ENCODE peak calls at places on chromosome 16, in nine cellular contexts. T is A549; H is stimulated activated effector memory CD8-positive, alpha-beta T cell treated with anti-CD3 and anti-CD28 coated beads, Interleukin-12 subunit alpha, Interleukin-12 subunit beta, amount 100 ng/mL, for 72 hours; F is right cardiac atrium; A is stimulated activated naive CD8-positive, alpha-beta T cell treated with anti-CD3 and anti-CD28 coated beads, Interleukin-15, amount 100 ng/mL, for 72 hours; K is RWPE2; C is K562; S is CD4-positive, alpha-beta T cell; Q is lower lobe of right lung. B is an unnamed sample.
A peak's percentile ranks its signal among the peaks of the same experiment; 100 is the strongest.

GRCh38 chr16:19131809-19132777 is 18.3 kb downstream of the ITPRIPL2 start:
- ATAC-seq in Q (no peak), S (no peak), C (no peak), F (peak; percentile 69), A (no peak), H (no peak), K (no peak), T (peak; percentile 4), B (peak; percentile 79)

GRCh38 chr16:11871193-11871592 is 19.9 kb upstream of the RSL1D1 start:
- ATAC-seq in C (peak; percentile 69), F (peak; percentile 39), T (peak; percentile 77), Q (peak; percentile 45), A (no peak), K (no peak), S (no peak), H (no peak), B (no peak)

GRCh38 chr16:70808371-70808770 is 7.4 kb upstream of the VAC14 start:
- ATAC-seq in S (no peak), F (no peak), A (no peak), H (no peak), C (peak; percentile 75), K (no peak), Q (no peak), T (peak; percentile 79), B (peak; percentile 35)

GRCh38 chr16:72938426-72939164 is 109.3 kb downstream of the ZFHX3 start:
- ATAC-seq in F (peak; percentile 96), A (no peak), S (no peak), H (no peak), C (peak; percentile 51), K (peak; percentile 68), T (peak; percentile 83), Q (peak; percentile 83), B (no peak)

GRCh38 chr16:3819175-3819527 is 61.4 kb downstream of the CREBBP start:
- ATAC-seq in C (no peak), A (no peak), T (no peak), K (no peak), H (peak; percentile 71), F (no peak), Q (no peak), S (no peak), B (no peak)

GRCh38 chr16:2038359-2039285 is 9.0 kb downstream of the NTHL1 start:
- ATAC-seq in T (no peak), H (no peak), Q (no peak), A (no peak), C (no peak), S (no peak), K (no peak), F (no peak), B (no peak)

GRCh38 chr16:87392823-87393679 is 915 bp downstream of the MAP1LC3B start:
- ATAC-seq in H (no peak), K (peak; percentile 18), T (no peak), A (peak; percentile 8), S (no peak), Q (no peak), C (peak; percentile 5), F (no peak), B (peak; percentile 1)

GRCh38 chr16:80637621-80638020 is 96.8 kb downstream of the DYNLRB2 start:
- ATAC-seq in S (no peak), F (no peak), T (no peak), K (no peak), Q (no peak), C (no peak), H (no peak), A (no peak), B (no peak)

GRCh38 chr16:82152641-82153094 is 17.4 kb downstream of the MPHOSPH6 start:
- ATAC-seq in A (no peak), K (no peak), Q (no peak), C (peak; percentile 88), T (no peak), F (no peak), S (no peak), H (no peak), B (no peak)

GRCh38 chr16:53235851-53236250 is 181.1 kb downstream of the CHD9 start:
- ATAC-seq in S (no peak), C (no peak), T (no peak), H (no peak), F (no peak), A (no peak), K (no peak), Q (no peak), B (no peak)

GRCh38 chr16:1932050-1933028 is 10.7 kb downstream of the MSRB1 start:
- ATAC-seq in F (no peak), K (peak; percentile 44), Q (no peak), A (no peak), S (no peak), T (peak; percentile 78), H (no peak), C (no peak), B (no peak)

GRCh38 chr16:68739964-68740627 is 3.0 kb downstream of the CDH1 start:
- ATAC-seq in K (no peak), F (no peak), Q (no peak), H (no peak), T (peak; percentile 76), S (no peak), C (peak; percentile 53), A (no peak), B (peak; percentile 39)

GRCh38 chr16:89822188-89823086 is 5.8 kb upstream of the SPIRE2 start:
- ATAC-seq in S (no peak), F (no peak), Q (peak; percentile 82), K (peak; percentile 78), T (peak; percentile 45), A (no peak), C (peak; percentile 19), H (no peak), B (no peak)

GRCh38 chr16:68778551-68779231 is 41.6 kb downstream of the CDH1 start:
- ATAC-seq in A (no peak), K (peak; percentile 84), T (no peak), C (peak; percentile 57), H (no peak), F (no peak), Q (peak; percentile 56), S (no peak), B (no peak)

GRCh38 chr16:88526906-88527185 is 43.4 kb upstream of the ZC3H18 start:
- ATAC-seq in F (peak; percentile 44), S (no peak), Q (peak; percentile 1), C (peak; percentile 19), T (peak; percentile 23), H (no peak), A (no peak), K (peak; percentile 5), B (no peak)

GRCh38 chr16:49592507-49593422 is 219.2 kb downstream of the C16orf78 start:
- ATAC-seq in Q (no peak), H (peak; percentile 42), A (peak; percentile 82), S (peak; percentile 74), T (peak; percentile 92), K (peak; percentile 58), C (peak; percentile 92), F (peak; percentile 51), B (peak; percentile 48)